ENCODE peak calls at places on chromosome 1, in four cellular contexts. Z, B, R and X are unnamed samples.

GRCh38 chr1:19061343-19061742 is 104.9 kb upstream of the IFFO2 start:
- DNase-seq in Z (no peak), B (no peak), R (no peak), X (no peak)

GRCh38 chr1:167077128-167077867 is 12.9 kb downstream of the GPA33 start:
- DNase-seq in Z (no peak), B (no peak), R (no peak), X (no peak)

GRCh38 chr1:15902882-15903281 is 55.4 kb downstream of the SPEN start:
- DNase-seq in Z (no peak), B (no peak), R (no peak), X (no peak)

GRCh38 chr1:228695015-228695955 is 40.0 kb upstream of the RHOU start:
- DNase-seq in Z (no peak), B (peak), R (no peak), X (no peak)

GRCh38 chr1:236282719-236283118 is 961 bp upstream of the ERO1B start:
- DNase-seq in Z (no peak), B (no peak), R (no peak), X (no peak)

GRCh38 chr1:167629681-167630567 is at the start of gene RCSD1:
- DNase-seq in Z (peak), B (no peak), R (no peak), X (peak)

GRCh38 chr1:79193211-79194079 is 186.9 kb upstream of the ADGRL4 start:
- DNase-seq in Z (no peak), B (no peak), R (peak), X (peak)

GRCh38 chr1:12745992-12746323 is at the start of gene CFAP107:
- DNase-seq in Z (no peak), B (no peak), R (no peak), X (no peak)

GRCh38 chr1:91883470-91883869 is 2.5 kb downstream of the TGFBR3 start:
- DNase-seq in Z (peak), B (peak), R (no peak), X (no peak)

GRCh38 chr1:166164995-166165660 is 1.7 kb downstream of the FAM78B start:
- DNase-seq in Z (peak), B (peak), R (no peak), X (peak)

GRCh38 chr1:162571696-162572095 is 10.2 kb downstream of the UAP1 start:
- DNase-seq in Z (no peak), B (no peak), R (no peak), X (no peak)

GRCh38 chr1:17187065-17187464 is 17.9 kb upstream of the PADI1 start:
- DNase-seq in Z (no peak), B (no peak), R (no peak), X (no peak)

GRCh38 chr1:17186216-17186894 is 18.6 kb upstream of the PADI1 start:
- DNase-seq in Z (no peak), B (no peak), R (no peak), X (no peak)

GRCh38 chr1:17184822-17185484 is 20.0 kb upstream of the PADI1 start:
- DNase-seq in Z (no peak), B (no peak), R (no peak), X (no peak)

GRCh38 chr1:17184161-17184665 is 20.7 kb upstream of the PADI1 start:
- DNase-seq in Z (no peak), B (no peak), R (no peak), X (no peak)

GRCh38 chr1:17185485-17185860 is 19.5 kb upstream of the PADI1 start:
- DNase-seq in Z (no peak), B (no peak), R (no peak), X (no peak)
- TF ChIP-seq TCF7 in Z (no peak), B (no peak), R (no peak), X (no peak)

GRCh38 chr1:27113861-27114260 is 41.1 kb downstream of the SLC9A1 start:
- DNase-seq in Z (no peak), B (no peak), R (no peak), X (no peak)

GRCh38 chr1:27108588-27108987 is 46.3 kb downstream of the SLC9A1 start:
- DNase-seq in Z (no peak), B (no peak), R (no peak), X (no peak)

GRCh38 chr1:27114522-27114921 is 40.4 kb downstream of the SLC9A1 start:
- DNase-seq in Z (no peak), B (no peak), R (no peak), X (no peak)

GRCh38 chr1:27109103-27109822 is 45.7 kb downstream of the SLC9A1 start:
- DNase-seq in Z (peak), B (peak), R (no peak), X (peak)

DNA sequence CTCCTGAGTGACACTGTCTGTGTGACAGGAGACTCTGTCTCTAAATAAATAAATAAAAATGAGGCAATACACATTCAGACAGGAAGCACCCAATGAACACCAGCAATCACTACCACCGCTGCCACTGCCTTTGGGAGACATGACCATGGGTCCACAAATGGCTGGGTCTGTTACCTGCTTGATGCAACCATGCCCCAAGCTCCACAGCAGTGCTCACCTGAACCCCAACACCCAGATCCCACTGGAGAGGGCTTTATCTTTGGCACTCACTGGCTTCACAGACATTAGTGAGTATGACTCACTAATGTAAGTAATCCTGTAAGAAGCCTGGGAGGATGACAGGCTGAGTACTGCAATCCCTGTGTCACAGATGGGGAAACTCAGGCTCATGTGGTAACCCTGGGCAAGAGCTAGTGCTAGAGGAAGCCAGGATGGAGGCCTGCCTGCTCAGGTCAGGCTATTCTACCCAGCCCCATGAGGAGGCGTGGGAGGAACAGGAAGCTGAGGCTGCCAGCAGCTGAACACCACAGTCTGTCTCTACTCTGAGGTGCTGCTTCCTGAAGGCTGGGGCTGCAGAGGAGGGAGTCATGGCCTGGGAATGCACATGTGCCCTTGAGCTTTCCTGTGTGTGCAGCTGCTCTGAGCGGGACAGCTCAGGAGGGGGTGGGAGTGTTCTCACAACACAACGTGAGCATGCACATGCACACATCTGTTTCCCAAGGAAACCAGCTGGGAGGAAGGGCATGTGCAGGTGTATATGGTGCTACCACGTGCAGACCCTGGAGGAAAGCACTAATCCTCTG is 43.0 kb downstream of the SLC9A1 start:
- DNase-seq in Z (peak), B (peak), R (no peak), X (no peak)
- TF ChIP-seq TCF7 in Z (no peak), B (no peak), R (no peak), X (no peak)

DNA sequence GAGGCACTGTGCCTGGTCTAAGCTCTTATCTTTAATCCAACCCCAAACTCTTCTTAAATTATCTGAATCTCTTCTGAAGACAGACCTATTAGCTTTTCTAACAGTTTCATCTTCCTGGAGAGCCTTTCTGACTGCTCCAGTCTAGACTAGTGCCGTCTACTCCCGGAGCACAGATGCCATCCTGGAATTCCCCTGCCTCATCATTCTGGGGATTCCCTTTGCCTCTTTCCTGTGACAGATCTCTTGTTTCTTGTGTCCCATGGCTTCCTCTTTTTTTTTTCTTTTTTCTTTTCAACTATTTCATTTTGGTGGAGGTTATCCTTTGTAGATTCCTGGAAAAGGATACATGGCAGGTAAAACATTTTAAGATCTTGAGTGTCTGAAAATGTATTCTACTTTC is 11.7 kb downstream of the SEMA4A start:
- DNase-seq in Z (no peak), B (no peak), R (no peak), X (no peak)
- TF ChIP-seq TCF7 in Z (no peak), B (no peak), R (no peak), X (no peak)

DNA sequence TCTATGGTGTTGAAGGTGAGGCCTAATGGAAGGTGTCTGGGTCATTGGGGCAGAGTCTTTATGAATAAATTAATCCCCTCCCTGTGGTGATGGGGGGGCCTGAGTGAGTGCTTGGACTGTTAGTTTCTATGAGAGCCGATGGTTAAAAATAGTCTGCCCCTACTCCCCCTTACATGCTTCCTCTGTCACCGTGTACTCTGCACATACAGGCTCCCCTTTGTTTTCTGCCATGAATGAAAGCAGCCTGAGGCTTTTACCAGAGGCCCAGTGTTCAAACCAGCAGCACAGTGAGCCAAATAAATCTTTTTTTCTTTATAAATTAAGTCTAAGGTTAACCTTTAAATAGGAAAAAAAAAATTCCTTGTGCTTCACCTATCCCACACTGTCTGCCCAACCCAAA is 657.0 kb downstream of the AMY1C start:
- DNase-seq in Z (no peak), B (no peak), R (no peak), X (no peak)
- TF ChIP-seq TCF7 in Z (no peak), B (no peak), R (no peak), X (no peak)

GRCh38 chr1:148362141-148362929 is 120.8 kb downstream of the PPIAL4G start:
- DNase-seq in Z (no peak), B (no peak), R (peak), X (peak)
- TF ChIP-seq TCF7 in Z (no peak), B (no peak), R (no peak), X (no peak)

GRCh38 chr1:156097499-156098178 is 15.4 kb upstream of the MEX3A start:
- DNase-seq in Z (no peak), B (no peak), R (peak), X (no peak)
- TF ChIP-seq TCF7 in Z (no peak), B (no peak), R (no peak), X (no peak)

GRCh38 chr1:52771384-52771783 is 45.1 kb downstream of the ZYG11B start:
- DNase-seq in Z (no peak), B (no peak), R (no peak), X (no peak)

GRCh38 chr1:52767881-52768280 is 41.6 kb downstream of the ZYG11B start:
- DNase-seq in Z (no peak), B (no peak), R (no peak), X (no peak)

DNA sequence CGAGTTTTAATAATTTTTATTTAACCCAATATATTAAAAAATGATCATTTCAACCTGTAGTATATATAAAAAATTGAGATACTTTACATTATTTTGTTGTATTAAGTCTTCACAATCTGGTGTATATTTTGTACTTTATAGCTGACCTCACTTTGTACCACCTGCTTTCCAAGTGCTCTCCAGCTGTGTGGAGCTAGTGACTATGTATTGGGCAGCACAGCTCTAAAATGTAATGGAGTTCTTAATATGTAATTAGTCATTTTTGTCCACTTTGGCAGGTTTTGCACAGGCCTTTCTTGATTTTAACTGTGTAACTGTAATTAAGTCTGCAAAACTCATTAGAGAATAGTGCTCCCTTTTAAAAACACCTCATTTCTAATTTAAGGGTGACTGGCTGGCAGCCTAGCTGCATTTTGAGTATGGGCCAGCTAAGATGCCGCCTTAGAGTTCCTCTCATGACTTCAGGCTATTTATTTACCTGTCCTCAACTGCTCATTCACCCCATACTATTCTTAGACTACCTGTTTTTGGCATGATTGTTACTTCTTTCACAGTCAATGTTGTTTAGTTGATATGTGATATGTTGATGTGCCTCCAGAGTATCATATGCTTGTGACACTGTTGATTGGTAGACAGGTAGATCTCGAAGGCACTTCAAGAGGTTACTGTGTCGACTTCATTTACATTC is 43.2 kb downstream of the ZYG11B start:
- DNase-seq in Z (no peak), B (no peak), R (no peak), X (no peak)
- TF ChIP-seq TCF7 in Z (no peak), B (no peak), R (no peak), X (no peak)

GRCh38 chr1:110967256-110967655 is 3.5 kb upstream of the LRIF1 start:
- DNase-seq in Z (no peak), B (no peak), R (no peak), X (no peak)
- TF ChIP-seq TCF7 in Z (no peak), B (no peak), R (no peak), X (no peak)